ENCODE peak calls at places on chromosome 14, in four cellular contexts. One of them, this sample, is unnamed.

GRCh38 chr14:96502621-96503251 is 554 bp downstream of the PAPOLA start:
- DNase-seq in substantia nigra: peak
- DNase-seq in endothelial cell of umbilical vein: peak
- DNase-seq in LoVo: peak
- DNase-seq in this sample: no peak

GRCh38 chr14:73775339-73776193 is 61.4 kb upstream of the PNMA1 start:
- DNase-seq in substantia nigra: no peak
- DNase-seq in endothelial cell of umbilical vein: no peak
- DNase-seq in LoVo: no peak
- DNase-seq in this sample: no peak

GRCh38 chr14:97459180-97459579 is 662.0 kb downstream of the VRK1 start:
- DNase-seq in substantia nigra: no peak
- DNase-seq in endothelial cell of umbilical vein: no peak
- DNase-seq in LoVo: no peak
- DNase-seq in this sample: no peak

GRCh38 chr14:30005114-30005698 is 77.6 kb upstream of the PRKD1 start:
- DNase-seq in substantia nigra: no peak
- DNase-seq in endothelial cell of umbilical vein: peak
- DNase-seq in LoVo: peak
- DNase-seq in this sample: peak

GRCh38 chr14:39739796-39740195 is 307.6 kb upstream of the FBXO33 start:
- DNase-seq in substantia nigra: no peak
- DNase-seq in endothelial cell of umbilical vein: no peak
- DNase-seq in LoVo: no peak
- DNase-seq in this sample: no peak

GRCh38 chr14:102911991-102912761 is 10.3 kb upstream of the AMN start:
- DNase-seq in substantia nigra: no peak
- DNase-seq in endothelial cell of umbilical vein: no peak
- DNase-seq in LoVo: no peak
- DNase-seq in this sample: no peak

GRCh38 chr14:74089251-74090020 is 4.7 kb downstream of the LIN52 start:
- DNase-seq in substantia nigra: no peak
- DNase-seq in endothelial cell of umbilical vein: no peak
- DNase-seq in LoVo: no peak
- DNase-seq in this sample: no peak

GRCh38 chr14:69980457-69981414 is 101.5 kb downstream of the SMOC1 start:
- DNase-seq in substantia nigra: peak
- DNase-seq in endothelial cell of umbilical vein: no peak
- DNase-seq in LoVo: no peak
- DNase-seq in this sample: no peak

GRCh38 chr14:33435911-33436310 is 497.2 kb downstream of the NPAS3 start:
- DNase-seq in substantia nigra: no peak
- DNase-seq in endothelial cell of umbilical vein: no peak
- DNase-seq in LoVo: no peak
- DNase-seq in this sample: no peak

GRCh38 chr14:22383515-22384166 is 205.4 kb downstream of the DAD1 start:
- DNase-seq in substantia nigra: no peak
- DNase-seq in endothelial cell of umbilical vein: no peak
- DNase-seq in LoVo: no peak
- DNase-seq in this sample: no peak

GRCh38 chr14:55912344-55912743 is 205.9 kb upstream of the PELI2 start:
- DNase-seq in substantia nigra: no peak
- DNase-seq in endothelial cell of umbilical vein: no peak
- DNase-seq in LoVo: no peak
- DNase-seq in this sample: no peak

GRCh38 chr14:69490219-69490918 is 5.8 kb downstream of the PLEKHD1 start:
- DNase-seq in substantia nigra: no peak
- DNase-seq in endothelial cell of umbilical vein: no peak
- DNase-seq in LoVo: no peak
- DNase-seq in this sample: no peak

GRCh38 chr14:31510222-31510621 is 22.4 kb upstream of the GPR33 start:
- DNase-seq in substantia nigra: no peak
- DNase-seq in endothelial cell of umbilical vein: peak
- DNase-seq in LoVo: peak
- DNase-seq in this sample: peak

GRCh38 chr14:30988509-30988908 is 36.9 kb upstream of the AP4S1 start:
- DNase-seq in substantia nigra: no peak
- DNase-seq in endothelial cell of umbilical vein: peak
- DNase-seq in LoVo: no peak
- DNase-seq in this sample: no peak

GRCh38 chr14:81219821-81220487 is 805 bp downstream of the GTF2A1 start:
- DNase-seq in substantia nigra: peak
- DNase-seq in endothelial cell of umbilical vein: no peak
- DNase-seq in LoVo: peak
- DNase-seq in this sample: no peak

GRCh38 chr14:23538785-23539184 is 12.8 kb downstream of the ZFHX2 start:
- DNase-seq in substantia nigra: peak
- DNase-seq in endothelial cell of umbilical vein: no peak
- DNase-seq in LoVo: no peak
- DNase-seq in this sample: no peak

GRCh38 chr14:75487155-75487671 is 35.1 kb upstream of the BATF start:
- DNase-seq in substantia nigra: no peak
- DNase-seq in endothelial cell of umbilical vein: no peak
- DNase-seq in LoVo: peak
- DNase-seq in this sample: no peak

GRCh38 chr14:28382460-28383220 is 383.9 kb upstream of the FOXG1 start:
- DNase-seq in substantia nigra: no peak
- DNase-seq in endothelial cell of umbilical vein: peak
- DNase-seq in LoVo: peak
- DNase-seq in this sample: no peak

GRCh38 chr14:74882103-74882920 is 596 bp downstream of the DLST start:
- DNase-seq in substantia nigra: no peak
- DNase-seq in endothelial cell of umbilical vein: peak
- DNase-seq in LoVo: peak
- DNase-seq in this sample: no peak

GRCh38 chr14:91127411-91127810 is 13.5 kb downstream of the DGLUCY start:
- DNase-seq in substantia nigra: no peak
- DNase-seq in endothelial cell of umbilical vein: no peak
- DNase-seq in LoVo: peak
- DNase-seq in this sample: no peak